ENCODE peak calls at places on chromosomes 2 and 18, in eight cellular contexts. F, W, X, R, A, S, U and D are unnamed samples.

GRCh38 chr2:97983134-97983533 is 12.6 kb downstream of the TMEM131 start:
- DNase-seq in U (no peak), S (no peak), A (no peak), W (no peak), X (no peak), R (no peak), F (no peak), D (no peak)

GRCh38 chr2:168766600-168766999 is 35.8 kb upstream of the NOSTRIN start:
- DNase-seq in U (no peak), W (no peak), X (no peak), R (no peak), A (no peak), F (no peak), S (no peak), D (no peak)

GRCh38 chr18:69648486-69648885 is 247.8 kb downstream of the DOK6 start:
- DNase-seq in S (no peak), F (no peak), R (no peak), W (no peak), U (peak; percentile 11), X (peak; percentile 60), A (no peak), D (no peak)

GRCh38 chr2:98560256-98560771 is 48.0 kb downstream of the COA5 start:
- DNase-seq in U (no peak), S (no peak), R (peak; percentile 73), A (no peak), F (peak; percentile 93), X (no peak), W (peak; percentile 79), D (no peak)

GRCh38 chr2:127637725-127638252 is 8.2 kb upstream of the GPR17 start:
- DNase-seq in W (peak; percentile 82), R (peak; percentile 76), X (no peak), A (peak; percentile 92), S (no peak), U (no peak), F (peak; percentile 46), D (no peak)

GRCh38 chr2:39546937-39547336 is 109.9 kb upstream of the MAP4K3 start:
- DNase-seq in R (no peak), X (no peak), F (no peak), A (no peak), U (no peak), S (no peak), W (peak; percentile 52), D (no peak)

GRCh38 chr2:109724533-109725460 is 69.3 kb upstream of the RGPD5 start:
- DNase-seq in A (no peak), F (no peak), W (no peak), S (no peak), U (no peak), R (no peak), X (no peak), D (no peak)

GRCh38 chr18:43277164-43277600 is at the start of gene SYT4:
- DNase-seq in U (peak; percentile 40), X (peak; percentile 52), W (peak; percentile 78), F (no peak), S (peak; percentile 24), A (peak; percentile 94), R (peak; percentile 49), D (peak; percentile 51)

GRCh38 chr18:27583466-27583865 is 398.4 kb upstream of the CHST9 start:
- DNase-seq in W (no peak), R (no peak), F (no peak), A (no peak), X (no peak), U (no peak), S (no peak), D (no peak)

GRCh38 chr2:201419057-201419635 is 32.1 kb downstream of the TRAK2 start:
- DNase-seq in X (peak; percentile 37), R (no peak), A (no peak), S (no peak), U (no peak), F (no peak), W (no peak), D (peak; percentile 55)

GRCh38 chr2:151071382-151071781 is 190.3 kb downstream of the RBM43 start:
- DNase-seq in W (peak; percentile 57), S (no peak), A (peak; percentile 69), F (no peak), X (peak; percentile 27), R (no peak), U (no peak), D (peak; percentile 24)

GRCh38 chr2:44544991-44545390 is 183.2 kb downstream of the CAMKMT start:
- DNase-seq in U (no peak), R (no peak), W (no peak), F (no peak), A (no peak), X (no peak), S (no peak), D (no peak)

GRCh38 chr2:42965910-42966309 is 173.5 kb upstream of the HAAO start:
- DNase-seq in A (no peak), S (no peak), F (no peak), U (no peak), R (no peak), W (no peak), X (no peak), D (no peak)

GRCh38 chr2:42963452-42964068 is 171.2 kb upstream of the HAAO start:
- DNase-seq in R (no peak), X (no peak), F (no peak), S (no peak), A (no peak), W (no peak), U (no peak), D (no peak)

GRCh38 chr2:42964444-42965081 is 172.2 kb upstream of the HAAO start:
- DNase-seq in W (peak; percentile 79), X (no peak), A (peak; percentile 40), U (peak; percentile 44), R (peak; percentile 57), S (peak; percentile 57), F (no peak), D (no peak)

GRCh38 chr2:42962521-42962953 is 170.2 kb upstream of the HAAO start:
- DNase-seq in U (no peak), W (no peak), X (no peak), R (no peak), F (no peak), S (no peak), A (peak; percentile 40), D (no peak)

GRCh38 chr2:42965196-42965595 is 172.8 kb upstream of the HAAO start:
- DNase-seq in A (peak; percentile 34), S (no peak), X (no peak), W (no peak), U (no peak), F (no peak), R (no peak), D (no peak)
- H3K4me1 ChIP-seq in A (peaks cover 7% of the 10 kb centered on the region), S (peaks cover 48% of the 10 kb centered on the region), X (peaks cover 11% of the 10 kb centered on the region), W (peaks cover 22% of the 10 kb centered on the region), U (no peaks in the 10 kb centered on the region), F (peaks cover 35% of the 10 kb centered on the region), R (peaks cover 28% of the 10 kb centered on the region), D (no peaks in the 10 kb centered on the region)

GRCh38 chr2:189658281-189658680 is 3.0 kb upstream of the ASNSD1 start:
- DNase-seq in F (no peak), A (no peak), X (no peak), W (peak; percentile 45), U (no peak), R (no peak), S (no peak), D (no peak)
- H3K4me3 ChIP-seq in F (no peak overlapping the region), A (no peak overlapping the region), X (no peak overlapping the region), W (no peak overlapping the region), U (no peak overlapping the region), R (no peak overlapping the region), S (no peak overlapping the region), D (no peak overlapping the region)

GRCh38 chr2:45839388-45840251 is 188.1 kb downstream of the PRKCE start:
- DNase-seq in W (no peak), A (no peak), F (no peak), X (no peak), R (no peak), S (no peak), U (no peak), D (no peak)

GRCh38 chr2:45840481-45840880 is 189.0 kb downstream of the PRKCE start:
- DNase-seq in W (no peak), S (no peak), A (no peak), U (no peak), X (no peak), F (no peak), R (no peak), D (no peak)

GRCh38 chr2:45843136-45843535 is 191.7 kb downstream of the PRKCE start:
- DNase-seq in R (no peak), S (no peak), A (no peak), X (no peak), U (no peak), F (no peak), W (no peak), D (no peak)

GRCh38 chr2:45845058-45845457 is 193.6 kb downstream of the PRKCE start:
- DNase-seq in U (no peak), F (no peak), R (no peak), A (no peak), X (no peak), W (peak; percentile 30), S (no peak), D (peak; percentile 3)

GRCh38 chr2:45841752-45842407 is 190.4 kb downstream of the PRKCE start:
- DNase-seq in F (no peak), W (no peak), A (no peak), X (no peak), U (no peak), R (no peak), S (no peak), D (no peak)
- H3K4me1 ChIP-seq in F (no peaks in the 10 kb centered on the region), W (peaks cover 2% of the 10 kb centered on the region), A (no peaks in the 10 kb centered on the region), X (peaks cover 32% of the 10 kb centered on the region), U (no peaks in the 10 kb centered on the region), R (peaks cover 8% of the 10 kb centered on the region), S (peaks cover 8% of the 10 kb centered on the region), D (peaks cover 6% of the 10 kb centered on the region)

GRCh38 chr18:48947583-48947982 is 3.2 kb downstream of the SMAD7 start:
- DNase-seq in F (no peak), W (peak; percentile 22), U (no peak), X (peak; percentile 37), R (peak; percentile 55), A (no peak), S (no peak), D (no peak)

GRCh38 chr18:48947102-48947501 is 3.7 kb downstream of the SMAD7 start:
- DNase-seq in A (no peak), X (no peak), F (no peak), U (no peak), S (no peak), W (peak; percentile 23), R (no peak), D (no peak)

GRCh38 chr18:48945953-48946217 is 4.9 kb downstream of the SMAD7 start:
- DNase-seq in W (no peak), A (no peak), S (no peak), R (no peak), F (no peak), X (no peak), U (no peak), D (no peak)

GRCh38 chr18:48944634-48945033 is 6.1 kb downstream of the SMAD7 start:
- DNase-seq in F (no peak), W (peak; percentile 57), A (no peak), U (no peak), R (no peak), S (no peak), X (no peak), D (no peak)

DNA sequence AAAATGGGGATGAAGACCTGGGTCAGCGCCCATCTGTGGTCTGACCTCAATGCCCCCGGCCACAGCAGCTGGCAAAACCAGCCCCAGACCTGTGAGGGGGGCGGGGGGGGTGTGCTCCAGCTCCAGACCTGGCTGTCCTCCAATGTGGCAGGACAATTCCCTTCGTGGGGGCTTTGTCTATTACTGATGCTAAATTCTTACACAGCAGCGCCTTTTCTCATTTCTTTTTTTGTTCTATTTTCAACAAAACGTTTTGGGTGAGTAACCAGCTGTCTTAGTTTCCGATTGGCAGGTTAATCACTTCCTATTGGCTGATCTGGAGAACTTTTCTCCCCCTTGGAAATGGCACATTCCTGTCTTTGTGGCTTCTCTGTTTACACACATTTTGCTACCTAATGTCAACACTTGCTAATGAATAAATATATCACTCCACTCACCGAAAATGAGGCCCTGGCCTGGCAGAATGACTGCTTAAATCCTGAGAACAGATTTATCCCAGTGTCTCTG is 4.4 kb downstream of the SMAD7 start:
- DNase-seq in A (no peak), F (no peak), R (no peak), W (peak; percentile 83), U (no peak), X (no peak), S (no peak), D (peak; percentile 41)
- H3K4me3 ChIP-seq in A (peak overlapping the region; percentile 99), F (no peak overlapping the region), R (peak overlapping the region; percentile 68), W (peak overlapping the region; percentile 27), U (peak overlapping the region; percentile 90), X (peak overlapping the region; percentile 86), S (peak overlapping the region; percentile 83), D (no peak overlapping the region)